ENCODE peak calls at places on chromosomes 4 and X, in five cellular contexts. J is H9, P is mesenchymal stem cell, G is neuronal stem cell, D is H1. S is an unnamed sample.

GRCh38 chr4:82710202-82710929 is 88.2 kb downstream of the SCD5 start:
- DNase-seq in J (peak; percentile 41), P (no peak), G (no peak), D (no peak), S (no peak)

GRCh38 chr4:78645853-78646757 is 94.5 kb downstream of the ANXA3 start:
- DNase-seq in J (no peak), P (peak; percentile 94), G (no peak), D (no peak), S (peak; percentile 59)

GRCh38 chr4:84531689-84532088 is 32.6 kb upstream of the NKX6-1 start:
- DNase-seq in J (no peak), P (no peak), G (no peak), D (no peak), S (peak; percentile 86)

GRCh38 chr4:160142579-160142978 is 1039.7 kb downstream of the RAPGEF2 start:
- DNase-seq in J (no peak), P (no peak), G (no peak), D (no peak), S (no peak)

GRCh38 chr4:179165862-179166261 is 1723.6 kb upstream of the AGA start:
- DNase-seq in J (no peak), P (no peak), G (no peak), D (no peak), S (no peak)

GRCh38 chr4:173171098-173171497 is 2.5 kb downstream of the GALNT7 start:
- DNase-seq in J (no peak), P (peak; percentile 60), G (no peak), D (no peak), S (peak; percentile 40)

GRCh38 chrX:11355259-11355909 is 62.2 kb downstream of the AMELX start:
- DNase-seq in J (no peak), P (no peak), G (no peak), D (no peak), S (no peak)

GRCh38 chr4:109434007-109434792 is 585 bp downstream of the SEC24B start:
- DNase-seq in J (peak; percentile 44), P (peak; percentile 49), G (peak; percentile 14), D (no peak), S (peak; percentile 44)

GRCh38 chr4:3531306-3531886 is 826 bp downstream of the LRPAP1 start:
- DNase-seq in J (peak; percentile 20), P (peak; percentile 16), G (no peak), D (no peak), S (no peak)

GRCh38 chr4:100190643-100191600 is 654 bp upstream of the DDIT4L start:
- DNase-seq in J (peak; percentile 36), P (peak; percentile 60), G (peak; percentile 36), D (no peak), S (peak; percentile 48)

GRCh38 chrX:138995458-138995857 is 283.9 kb upstream of the FGF13 start:
- DNase-seq in J (no peak), P (no peak), G (no peak), D (no peak), S (no peak)

GRCh38 chr4:155889036-155889793 is 14.3 kb upstream of the TDO2 start:
- DNase-seq in J (no peak), P (peak; percentile 94), G (no peak), D (no peak), S (peak; percentile 23)

GRCh38 chrX:77528034-77528433 is 80.8 kb downstream of the FGF16 start:
- DNase-seq in J (no peak), P (no peak), G (no peak), D (no peak), S (no peak)

GRCh38 chr4:27011401-27011800 is 150.8 kb downstream of the STIM2 start:
- DNase-seq in J (no peak), P (no peak), G (no peak), D (no peak), S (peak; percentile 92)

GRCh38 chr4:7185487-7186030 is 6.8 kb upstream of the SORCS2 start:
- DNase-seq in J (no peak), P (no peak), G (no peak), D (no peak), S (no peak)

GRCh38 chrX:1086444-1087409 is 125.7 kb downstream of the CRLF2 start:
- DNase-seq in J (no peak), P (no peak), G (no peak), D (no peak), S (no peak)

GRCh38 chr4:126740687-126741086 is 892.1 kb upstream of the INTU start:
- DNase-seq in J (no peak), P (no peak), G (no peak), D (no peak), S (no peak)

GRCh38 chrX:10015711-10016515 is 48.8 kb downstream of the CLDN34 start:
- DNase-seq in J (peak; percentile 46), P (peak; percentile 77), G (no peak), D (no peak), S (peak; percentile 34)

GRCh38 chrX:131942045-131942444 is 81.1 kb upstream of the STK26 start:
- DNase-seq in J (no peak), P (no peak), G (no peak), D (no peak), S (no peak)

GRCh38 chr4:35250771-35251170 is 993.5 kb downstream of the ARAP2 start:
- DNase-seq in J (no peak), P (peak; percentile 13), G (no peak), D (no peak), S (no peak)

GRCh38 chrX:132741706-132742105 is 216.7 kb downstream of the HS6ST2 start:
- DNase-seq in J (no peak), P (peak; percentile 7), G (no peak), D (no peak), S (no peak)

GRCh38 chr4:3657917-3658913 is 108.0 kb upstream of the ADRA2C start:
- DNase-seq in J (no peak), P (no peak), G (no peak), D (no peak), S (no peak)

GRCh38 chr4:102675142-102675541 is 85.6 kb downstream of the MANBA start:
- DNase-seq in J (no peak), P (peak; percentile 93), G (no peak), D (no peak), S (peak; percentile 42)

GRCh38 chr4:5142726-5143125 is 91.4 kb downstream of the STK32B start:
- DNase-seq in J (peak; percentile 57), P (peak; percentile 47), G (peak; percentile 14), D (no peak), S (peak; percentile 37)

GRCh38 chrX:115689931-115690330 is 129.0 kb downstream of the PLS3 start:
- DNase-seq in J (no peak), P (no peak), G (no peak), D (no peak), S (no peak)

GRCh38 chr4:121139533-121140222 is 24.4 kb downstream of the TNIP3 start:
- DNase-seq in J (no peak), P (peak; percentile 57), G (no peak), D (no peak), S (no peak)

GRCh38 chr4:108560624-108561023 is 59.8 kb upstream of the RPL34 start:
- DNase-seq in J (no peak), P (peak; percentile 22), G (no peak), D (no peak), S (no peak)

GRCh38 chrX:105191878-105192277 is 28.6 kb downstream of the TEX13A start:
- DNase-seq in J (peak; percentile 55), P (peak; percentile 17), G (no peak), D (no peak), S (peak; percentile 48)

GRCh38 chr4:37243722-37244582 is 591 bp upstream of the NWD2 start:
- DNase-seq in J (peak; percentile 80), P (peak; percentile 3), G (peak; percentile 36), D (peak; percentile 31), S (peak; percentile 3)

GRCh38 chrX:71998836-71999509 is 88.3 kb downstream of the NHSL2 start:
- DNase-seq in J (peak; percentile 21), P (peak; percentile 37), G (no peak), D (no peak), S (peak; percentile 11)

GRCh38 chr4:189090174-189090814 is 850.4 kb upstream of the FRG1 start:
- DNase-seq in J (peak; percentile 57), P (peak; percentile 61), G (peak; percentile 12), D (no peak), S (no peak)

GRCh38 chr4:1330761-1331590 is 16.0 kb upstream of the UVSSA start:
- DNase-seq in J (no peak), P (no peak), G (no peak), D (no peak), S (no peak)

GRCh38 chrX:95764972-95765451 is 919.6 kb upstream of the DIAPH2 start:
- DNase-seq in J (peak; percentile 63), P (peak; percentile 32), G (peak; percentile 32), D (no peak), S (peak; percentile 8)

GRCh38 chr4:105558277-105558676 is 5.9 kb downstream of the ARHGEF38 start:
- DNase-seq in J (no peak), P (no peak), G (no peak), D (no peak), S (no peak)

GRCh38 chr4:82691431-82691830 is 107.2 kb downstream of the SCD5 start:
- DNase-seq in J (no peak), P (no peak), G (no peak), D (no peak), S (no peak)

GRCh38 chr4:74056858-74057562 is 18.5 kb upstream of the CXCL3 start:
- DNase-seq in J (no peak), P (peak; percentile 92), G (no peak), D (no peak), S (peak; percentile 36)

GRCh38 chrX:107970073-107970472 is 12.1 kb downstream of the TEX13B start:
- DNase-seq in J (no peak), P (no peak), G (no peak), D (no peak), S (no peak)

GRCh38 chrX:134936542-134936941 is 54.2 kb upstream of the SMIM10 start:
- DNase-seq in J (no peak), P (peak; percentile 47), G (no peak), D (no peak), S (no peak)
- H4K8ac ChIP-seq in J (no peak overlapping the region), P (no peak overlapping the region), G (no peak overlapping the region), D (no peak overlapping the region), S (no peak overlapping the region)

GRCh38 chr4:48341776-48342558 is 638 bp downstream of the SLAIN2 start:
- DNase-seq in J (peak; percentile 67), P (peak; percentile 58), G (peak; percentile 61), D (no peak), S (peak; percentile 36)
- H4K91ac ChIP-seq in J (no peak overlapping the region), P (peak overlapping the region; percentile 86), G (no peak overlapping the region), D (peak overlapping the region; percentile 39), S (peak overlapping the region; percentile 93)

DNA sequence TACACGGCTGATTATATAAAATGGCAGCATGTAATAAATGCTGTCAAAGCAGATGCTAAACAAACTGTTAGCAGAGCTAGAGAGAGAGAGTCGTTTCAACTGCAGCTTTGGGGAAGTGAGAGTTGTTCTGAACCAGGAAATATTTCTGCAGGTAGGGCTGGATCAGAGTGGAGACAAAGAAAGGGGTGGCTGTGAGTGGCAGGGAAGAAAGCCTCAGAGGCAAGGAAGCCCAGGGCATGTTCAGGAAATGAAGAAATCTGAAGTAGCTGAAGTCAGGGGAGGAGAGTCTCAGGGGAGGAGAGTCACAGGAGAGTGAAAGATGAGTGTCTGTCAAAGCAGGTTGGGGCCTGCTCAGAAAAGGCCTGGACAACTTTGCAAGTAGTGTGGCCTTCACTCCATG is 48.4 kb upstream of the RPS6KA3 start:
- DNase-seq in J (no peak), P (no peak), G (no peak), D (no peak), S (no peak)
- H2BK12ac ChIP-seq in J (no peak overlapping the region), P (no peak overlapping the region), G (no peak overlapping the region), D (no peak overlapping the region), S (no peak overlapping the region)

GRCh38 chrX:49270249-49270921 is 792 bp downstream of the PPP1R3F start:
- DNase-seq in J (no peak), P (no peak), G (no peak), D (no peak), S (no peak)
- H4K8ac ChIP-seq in J (no peak overlapping the region), P (peak overlapping the region; percentile 96), G (no peak overlapping the region), D (peak overlapping the region; percentile 100), S (peak overlapping the region; percentile 89)